ENCODE peak calls at places on chromosomes 3 and 15, in four cellular contexts. W is neuronal stem cell, N is H9, K is mesendoderm. G is an unnamed sample.

GRCh38 chr15:28900892-28901586 is 15.3 kb downstream of the APBA2 start:
- DNase-seq in W (no peak), N (no peak), K (no peak), G (no peak)

GRCh38 chr3:134614955-134615354 is 35.9 kb downstream of the KY start:
- DNase-seq in W (no peak), N (no peak), K (no peak), G (peak; percentile 41)

GRCh38 chr3:4826237-4827100 is 152.8 kb upstream of the BHLHE40 start:
- DNase-seq in W (no peak), N (no peak), K (no peak), G (no peak)

GRCh38 chr15:91237493-91237892 is 137.4 kb downstream of the SV2B start:
- DNase-seq in W (no peak), N (no peak), K (no peak), G (no peak)

GRCh38 chr3:161851941-161852566 is 355.4 kb downstream of the OTOL1 start:
- DNase-seq in W (peak; percentile 37), N (peak; percentile 73), K (peak; percentile 65), G (peak; percentile 27)

GRCh38 chr15:34109775-34110663 is 8.1 kb downstream of the PGBD4 start:
- DNase-seq in W (no peak), N (no peak), K (peak; percentile 46), G (peak; percentile 60)

GRCh38 chr3:43609406-43609805 is 12.4 kb downstream of the ANO10 start:
- DNase-seq in W (no peak), N (no peak), K (peak; percentile 20), G (no peak)

GRCh38 chr3:112365035-112365434 is 32.1 kb downstream of the CD200 start:
- DNase-seq in W (no peak), N (no peak), K (no peak), G (no peak)

GRCh38 chr15:76903251-76903681 is 1.9 kb downstream of the SCAPER start:
- DNase-seq in W (no peak), N (no peak), K (peak; percentile 40), G (peak; percentile 78)

GRCh38 chr3:38662544-38662943 is 13.1 kb upstream of the SCN5A start:
- DNase-seq in W (no peak), N (peak; percentile 81), K (peak; percentile 96), G (peak; percentile 43)

GRCh38 chr15:100224206-100225185 is 117.3 kb downstream of the ADAMTS17 start:
- DNase-seq in W (no peak), N (no peak), K (no peak), G (no peak)

GRCh38 chr15:98663045-98663444 is 14.7 kb downstream of the IGF1R start:
- DNase-seq in W (no peak), N (no peak), K (no peak), G (no peak)

GRCh38 chr3:74532446-74532845 is 82.0 kb downstream of the CNTN3 start:
- DNase-seq in W (no peak), N (no peak), K (peak; percentile 25), G (peak; percentile 91)

GRCh38 chr3:120438971-120439370 is 11.8 kb downstream of the FSTL1 start:
- DNase-seq in W (no peak), N (no peak), K (no peak), G (peak; percentile 93)

GRCh38 chr3:188627652-188628051 is 473.7 kb downstream of the LPP start:
- DNase-seq in W (no peak), N (no peak), K (no peak), G (peak; percentile 94)

GRCh38 chr3:4505688-4506558 is 12.8 kb downstream of the ITPR1 start:
- DNase-seq in W (no peak), N (no peak), K (no peak), G (no peak)

GRCh38 chr15:48358229-48358641 is 27.0 kb downstream of the DUT start:
- DNase-seq in W (peak; percentile 9), N (no peak), K (peak; percentile 24), G (peak; percentile 64)

GRCh38 chr3:10753964-10754363 is 62.1 kb upstream of the SLC6A11 start:
- DNase-seq in W (peak; percentile 66), N (peak; percentile 83), K (peak; percentile 76), G (peak; percentile 32)

GRCh38 chr3:73542127-73542526 is 82.6 kb downstream of the PDZRN3 start:
- DNase-seq in W (no peak), N (peak; percentile 38), K (peak; percentile 73), G (no peak)

GRCh38 chr15:57152133-57152532 is 224.2 kb upstream of the CGNL1 start:
- DNase-seq in W (no peak), N (no peak), K (no peak), G (no peak)

GRCh38 chr3:10725846-10726245 is 90.2 kb upstream of the SLC6A11 start:
- DNase-seq in W (no peak), N (peak; percentile 4), K (no peak), G (no peak)

GRCh38 chr3:188746291-188746783 is 425.4 kb upstream of the TPRG1 start:
- DNase-seq in W (no peak), N (no peak), K (no peak), G (peak; percentile 31)

GRCh38 chr15:55743615-55743978 is 645 bp upstream of the PRTG start:
- DNase-seq in W (no peak), N (no peak), K (no peak), G (no peak)

GRCh38 chr15:39658740-39659139 is 77.9 kb downstream of the THBS1 start:
- DNase-seq in W (no peak), N (no peak), K (no peak), G (no peak)

GRCh38 chr3:195025056-195025880 is 245.7 kb downstream of the XXYLT1 start:
- DNase-seq in W (no peak), N (no peak), K (no peak), G (no peak)

GRCh38 chr3:70861855-70862254 is 549.4 kb upstream of the MDFIC2 start:
- DNase-seq in W (no peak), N (no peak), K (no peak), G (peak; percentile 91)

GRCh38 chr3:158935846-158936245 is 134.0 kb downstream of the MFSD1 start:
- DNase-seq in W (no peak), N (no peak), K (peak; percentile 20), G (no peak)

GRCh38 chr15:90823455-90823974 is 44.9 kb upstream of the FURIN start:
- DNase-seq in W (no peak), N (no peak), K (no peak), G (no peak)

GRCh38 chr3:12991861-12992281 is 81.4 kb downstream of the IQSEC1 start:
- DNase-seq in W (no peak), N (no peak), K (no peak), G (no peak)
- H2AK5ac ChIP-seq in W (peak overlapping the region; percentile 20), N (no peak overlapping the region), K (no peak overlapping the region), G (peak overlapping the region; percentile 54)

DNA sequence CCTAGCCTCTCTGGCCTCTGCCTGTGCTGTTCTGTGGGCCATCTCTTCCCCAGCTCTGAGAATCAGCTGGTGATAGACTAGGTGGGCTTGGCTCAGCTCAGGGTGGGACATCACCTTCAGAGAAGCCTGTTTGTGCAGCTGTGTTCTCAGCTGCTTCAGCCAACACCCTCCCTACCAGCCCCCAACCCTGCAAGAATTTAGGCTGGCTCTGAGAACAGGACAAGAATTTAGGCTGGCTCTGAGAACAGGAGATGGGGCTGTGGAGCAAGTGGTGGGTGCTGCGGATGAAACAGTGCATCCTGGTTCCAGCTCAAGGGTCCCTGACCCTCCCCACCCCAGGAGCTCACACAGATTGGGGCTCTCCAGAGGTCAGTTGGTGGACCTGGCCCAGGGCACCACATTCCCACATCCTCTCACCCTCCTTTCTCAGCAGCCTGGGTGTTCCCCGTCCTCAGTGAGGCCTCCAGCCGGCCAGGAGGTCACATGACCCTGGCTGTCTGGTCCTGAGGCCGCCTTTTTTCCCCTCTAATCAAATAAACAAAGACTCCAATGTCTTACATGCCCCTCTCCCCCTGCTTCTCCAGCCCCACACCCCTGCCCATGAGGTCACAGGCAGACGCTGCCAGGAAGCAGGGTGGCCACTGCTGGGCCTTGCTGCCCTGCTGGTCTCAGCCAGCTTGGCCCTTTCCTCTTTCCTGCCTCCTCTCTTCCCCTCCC is 14.9 kb downstream of the PLEKHO2 start:
- DNase-seq in W (peak; percentile 41), N (peak; percentile 28), K (peak; percentile 66), G (peak; percentile 80)
- H2AK5ac ChIP-seq in W (peak overlapping the region; percentile 83), N (no peak overlapping the region), K (no peak overlapping the region), G (peak overlapping the region; percentile 98)

DNA sequence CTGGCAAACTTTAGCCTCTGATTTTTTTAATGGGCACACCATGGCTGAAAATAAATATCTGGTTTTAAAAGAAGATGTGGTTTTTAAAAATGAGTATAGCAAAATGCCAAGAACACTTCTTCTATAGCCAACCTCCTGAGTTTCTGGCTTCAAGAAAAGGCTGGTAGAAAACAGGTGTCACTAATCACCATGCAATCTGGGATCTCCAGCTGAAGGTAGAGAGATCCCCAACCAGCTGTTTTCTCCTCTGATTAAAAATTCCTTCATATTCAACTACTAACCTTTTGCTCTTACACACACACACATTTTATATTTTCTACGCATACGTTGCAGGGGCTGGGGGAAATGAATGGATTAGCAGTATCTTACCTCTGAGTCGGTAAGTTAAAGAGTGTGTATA is 279.6 kb upstream of the ROBO2 start:
- DNase-seq in W (no peak), N (no peak), K (no peak), G (no peak)
- H2AK5ac ChIP-seq in W (no peak overlapping the region), N (no peak overlapping the region), K (no peak overlapping the region), G (no peak overlapping the region)

GRCh38 chr3:32137870-32138269 is 31.4 kb downstream of the GPD1L start:
- DNase-seq in W (no peak), N (no peak), K (peak; percentile 59), G (no peak)
- H2AK5ac ChIP-seq in W (no peak overlapping the region), N (no peak overlapping the region), K (no peak overlapping the region), G (no peak overlapping the region)

GRCh38 chr3:172138792-172139507 is 99.6 kb downstream of the FNDC3B start:
- DNase-seq in W (no peak), N (no peak), K (peak; percentile 81), G (peak; percentile 40)
- H2AK5ac ChIP-seq in W (no peak overlapping the region), N (peak overlapping the region; percentile 85), K (no peak overlapping the region), G (peak overlapping the region; percentile 12)

GRCh38 chr15:40893733-40894688 is at the start of gene VPS18:
- DNase-seq in W (peak; percentile 97), N (peak; percentile 98), K (peak; percentile 98), G (peak; percentile 97)

GRCh38 chr15:40892449-40893012 is 1.7 kb upstream of the VPS18 start:
- DNase-seq in W (no peak), N (no peak), K (no peak), G (no peak)

GRCh38 chr15:40891810-40892448 is 2.3 kb upstream of the VPS18 start:
- DNase-seq in W (no peak), N (peak; percentile 63), K (peak; percentile 54), G (peak; percentile 49)

GRCh38 chr15:40893019-40893723 is 1.1 kb upstream of the VPS18 start:
- DNase-seq in W (no peak), N (peak; percentile 32), K (no peak), G (no peak)

GRCh38 chr15:40894689-40895308 is 549 bp downstream of the VPS18 start:
- DNase-seq in W (peak; percentile 50), N (peak; percentile 81), K (peak; percentile 95), G (peak; percentile 82)
- H2AK5ac ChIP-seq in W (no peak overlapping the region), N (no peak overlapping the region), K (no peak overlapping the region), G (peak overlapping the region; percentile 57)

G was measured in IMR-90.